ENCODE peak calls at places on chromosomes 16 and 17, in five cellular contexts. One of them, this sample, is unnamed.
A peak's percentile ranks its signal among the peaks of the same experiment; 100 is the strongest.

GRCh38 chr17:82439829-82440365 is 10.7 kb downstream of the CYBC1 start:
- DNase-seq in coronary artery: no peak
- DNase-seq in A549: no peak
- DNase-seq in H9: peak; percentile 39
- DNase-seq in heart left ventricle: no peak
- DNase-seq in this sample: no peak

GRCh38 chr16:4136229-4136813 is 20.1 kb upstream of the ADCY9 start:
- DNase-seq in coronary artery: no peak
- DNase-seq in A549: peak; percentile 47
- DNase-seq in H9: peak; percentile 80
- DNase-seq in heart left ventricle: no peak
- DNase-seq in this sample: peak; percentile 57

GRCh38 chr17:73189417-73190099 is 3.3 kb upstream of the COG1 start:
- DNase-seq in coronary artery: no peak
- DNase-seq in A549: peak; percentile 87
- DNase-seq in H9: peak; percentile 87
- DNase-seq in heart left ventricle: no peak
- DNase-seq in this sample: no peak

GRCh38 chr17:46974086-46974485 is 5.0 kb downstream of the RPRML start:
- DNase-seq in coronary artery: no peak
- DNase-seq in A549: no peak
- DNase-seq in H9: no peak
- DNase-seq in heart left ventricle: no peak
- DNase-seq in this sample: no peak

GRCh38 chr16:19559242-19559910 is 3.9 kb downstream of the VPS35L start:
- DNase-seq in coronary artery: no peak
- DNase-seq in A549: peak; percentile 67
- DNase-seq in H9: no peak
- DNase-seq in heart left ventricle: no peak
- DNase-seq in this sample: no peak

GRCh38 chr17:47721725-47722124 is 11.3 kb upstream of the TBX21 start:
- DNase-seq in coronary artery: no peak
- DNase-seq in A549: no peak
- DNase-seq in H9: no peak
- DNase-seq in heart left ventricle: no peak
- DNase-seq in this sample: no peak

GRCh38 chr17:59838196-59838911 is 54.4 kb downstream of the TUBD1 start:
- DNase-seq in coronary artery: no peak
- DNase-seq in A549: peak; percentile 83
- DNase-seq in H9: no peak
- DNase-seq in heart left ventricle: no peak
- DNase-seq in this sample: peak; percentile 40

GRCh38 chr17:79915850-79916430 is 76.7 kb upstream of the CBX4 start:
- DNase-seq in coronary artery: no peak
- DNase-seq in A549: peak; percentile 77
- DNase-seq in H9: peak; percentile 92
- DNase-seq in heart left ventricle: peak; percentile 52
- DNase-seq in this sample: peak; percentile 52

GRCh38 chr16:9436175-9436574 is 344.7 kb downstream of the HAPSTR1 start:
- DNase-seq in coronary artery: no peak
- DNase-seq in A549: no peak
- DNase-seq in H9: no peak
- DNase-seq in heart left ventricle: no peak
- DNase-seq in this sample: no peak

GRCh38 chr17:74970395-74970794 is 2.2 kb downstream of the HID1 start:
- DNase-seq in coronary artery: no peak
- DNase-seq in A549: no peak
- DNase-seq in H9: no peak
- DNase-seq in heart left ventricle: no peak
- DNase-seq in this sample: no peak

GRCh38 chr17:74971842-74972106 is 785 bp downstream of the HID1 start:
- DNase-seq in coronary artery: no peak
- DNase-seq in A549: no peak
- DNase-seq in H9: no peak
- DNase-seq in heart left ventricle: no peak
- DNase-seq in this sample: no peak

GRCh38 chr17:74971069-74971841 is 1.3 kb downstream of the HID1 start:
- DNase-seq in coronary artery: no peak
- DNase-seq in A549: no peak
- DNase-seq in H9: no peak
- DNase-seq in heart left ventricle: no peak
- DNase-seq in this sample: no peak

GRCh38 chr17:74972973-74973328 is 392 bp upstream of the HID1 start:
- DNase-seq in coronary artery: no peak
- DNase-seq in A549: no peak
- DNase-seq in H9: no peak
- DNase-seq in heart left ventricle: no peak
- DNase-seq in this sample: no peak

GRCh38 chr17:74972107-74972972 is at the start of gene HID1:
- DNase-seq in coronary artery: no peak
- DNase-seq in A549: peak; percentile 56
- DNase-seq in H9: peak; percentile 93
- DNase-seq in heart left ventricle: peak; percentile 66
- DNase-seq in this sample: peak; percentile 86
- TF ChIP-seq CTCF in coronary artery: no peak
- TF ChIP-seq CTCF in A549: no peak
- TF ChIP-seq CTCF in H9: no peak
- TF ChIP-seq CTCF in heart left ventricle: no peak
- TF ChIP-seq CTCF in this sample: no peak

DNA sequence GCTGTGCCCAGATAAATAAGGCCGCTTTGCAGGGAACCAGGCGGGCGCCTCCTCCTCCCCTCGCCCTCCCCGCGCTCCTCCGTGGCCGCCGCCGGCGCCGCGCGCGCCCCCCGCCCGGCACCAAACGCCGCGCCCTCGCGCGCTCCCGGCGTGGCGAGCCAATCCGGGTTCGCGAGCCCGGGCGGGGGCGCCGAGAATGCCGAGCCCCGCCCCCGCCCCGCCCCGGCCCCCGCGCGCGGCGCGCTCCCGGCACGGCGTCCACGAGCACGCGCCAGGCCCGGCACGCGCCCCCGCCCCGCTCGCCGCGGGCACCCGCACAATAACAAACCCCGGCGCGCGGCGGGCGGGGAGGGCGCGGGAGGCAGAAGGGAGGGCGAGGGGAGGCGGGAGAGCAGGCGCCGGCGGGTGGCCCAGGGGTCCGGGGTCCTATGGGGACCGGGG is at the start of gene FBXL16:
- DNase-seq in coronary artery: no peak
- DNase-seq in A549: no peak
- DNase-seq in H9: no peak
- DNase-seq in heart left ventricle: no peak
- DNase-seq in this sample: no peak
- H3K27ac ChIP-seq in coronary artery: no peak within 1 kb of the TSS
- H3K27ac ChIP-seq in A549: peak within 1 kb of the TSS; percentile 73
- H3K27ac ChIP-seq in H9: no peak within 1 kb of the TSS
- H3K27ac ChIP-seq in heart left ventricle: no peak within 1 kb of the TSS
- H3K27ac ChIP-seq in this sample: no peak within 1 kb of the TSS

GRCh38 chr16:88064011-88064888 is 113.0 kb downstream of the BANP start:
- DNase-seq in coronary artery: no peak
- DNase-seq in A549: no peak
- DNase-seq in H9: no peak
- DNase-seq in heart left ventricle: peak; percentile 13
- DNase-seq in this sample: no peak

GRCh38 chr16:88064889-88065746 is 113.9 kb downstream of the BANP start:
- DNase-seq in coronary artery: no peak
- DNase-seq in A549: no peak
- DNase-seq in H9: no peak
- DNase-seq in heart left ventricle: peak; percentile 9
- DNase-seq in this sample: no peak

GRCh38 chr16:88061346-88062110 is 110.3 kb downstream of the BANP start:
- DNase-seq in coronary artery: no peak
- DNase-seq in A549: no peak
- DNase-seq in H9: no peak
- DNase-seq in heart left ventricle: no peak
- DNase-seq in this sample: no peak

GRCh38 chr16:88062341-88062861 is 111.2 kb downstream of the BANP start:
- DNase-seq in coronary artery: peak; percentile 82
- DNase-seq in A549: no peak
- DNase-seq in H9: no peak
- DNase-seq in heart left ventricle: peak; percentile 70
- DNase-seq in this sample: no peak

DNA sequence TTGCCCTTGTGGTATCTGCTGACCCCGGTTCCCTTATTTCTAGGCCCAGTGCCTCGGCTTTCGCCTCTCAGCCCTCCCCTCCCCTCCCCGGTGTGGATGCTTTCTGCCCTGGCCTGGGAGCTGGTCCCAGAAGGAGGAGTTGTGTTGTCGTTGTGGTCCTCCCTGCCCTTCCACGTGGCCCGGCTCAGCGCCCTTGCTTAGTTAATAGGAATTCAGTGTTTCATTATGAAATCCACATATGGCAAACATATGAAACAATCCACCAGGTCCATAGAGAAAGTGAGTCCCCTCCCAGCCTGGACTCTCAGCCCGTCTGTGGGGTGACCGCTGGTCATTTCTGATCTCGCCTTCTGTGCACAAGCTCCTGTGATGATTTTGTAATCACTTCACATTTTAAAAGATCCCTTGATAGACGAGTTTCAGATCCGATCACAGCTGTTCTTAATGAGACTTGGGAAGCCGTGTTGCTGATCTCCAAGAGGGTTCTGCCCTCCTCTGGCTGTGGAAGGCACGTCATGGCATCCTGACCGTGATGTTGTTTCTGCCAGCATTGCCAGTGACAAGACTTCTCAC is 112.1 kb downstream of the BANP start:
- DNase-seq in coronary artery: no peak
- DNase-seq in A549: no peak
- DNase-seq in H9: no peak
- DNase-seq in heart left ventricle: peak; percentile 60
- DNase-seq in this sample: no peak
- TF ChIP-seq CTCF in coronary artery: no peak
- TF ChIP-seq CTCF in A549: no peak
- TF ChIP-seq CTCF in H9: peak; percentile 27
- TF ChIP-seq CTCF in heart left ventricle: peak; percentile 23
- TF ChIP-seq CTCF in this sample: no peak

GRCh38 chr17:15409721-15410247 is 57.6 kb downstream of the CDRT4 start:
- DNase-seq in coronary artery: no peak
- DNase-seq in A549: no peak
- DNase-seq in H9: no peak
- DNase-seq in heart left ventricle: peak; percentile 60
- DNase-seq in this sample: peak; percentile 27
- H3K27ac ChIP-seq in coronary artery: peak overlapping the region; percentile 71
- H3K27ac ChIP-seq in A549: no peak overlapping the region
- H3K27ac ChIP-seq in H9: no peak overlapping the region
- H3K27ac ChIP-seq in heart left ventricle: peak overlapping the region; percentile 72
- H3K27ac ChIP-seq in this sample: peak overlapping the region; percentile 8

GRCh38 chr16:48897698-48898205 is 287.8 kb upstream of the N4BP1 start:
- DNase-seq in coronary artery: peak; percentile 31
- DNase-seq in A549: no peak
- DNase-seq in H9: peak; percentile 1
- DNase-seq in heart left ventricle: no peak
- DNase-seq in this sample: no peak
- TF ChIP-seq CTCF in coronary artery: no peak
- TF ChIP-seq CTCF in A549: no peak
- TF ChIP-seq CTCF in H9: no peak
- TF ChIP-seq CTCF in heart left ventricle: no peak
- TF ChIP-seq CTCF in this sample: no peak

GRCh38 chr17:77129568-77130301 is 11.0 kb upstream of the SEC14L1 start:
- DNase-seq in coronary artery: no peak
- DNase-seq in A549: no peak
- DNase-seq in H9: no peak
- DNase-seq in heart left ventricle: peak; percentile 55
- DNase-seq in this sample: no peak
- H3K27ac ChIP-seq in coronary artery: no peak overlapping the region
- H3K27ac ChIP-seq in A549: peak overlapping the region; percentile 26
- H3K27ac ChIP-seq in H9: no peak overlapping the region
- H3K27ac ChIP-seq in heart left ventricle: peak overlapping the region; percentile 81
- H3K27ac ChIP-seq in this sample: peak overlapping the region; percentile 42

GRCh38 chr17:4159761-4160160 is 16.8 kb downstream of the CYB5D2 start:
- DNase-seq in coronary artery: no peak
- DNase-seq in A549: no peak
- DNase-seq in H9: no peak
- DNase-seq in heart left ventricle: no peak
- DNase-seq in this sample: no peak

GRCh38 chr17:4157618-4158333 is 14.8 kb downstream of the CYB5D2 start:
- DNase-seq in coronary artery: no peak
- DNase-seq in A549: no peak
- DNase-seq in H9: no peak
- DNase-seq in heart left ventricle: no peak
- DNase-seq in this sample: no peak

GRCh38 chr17:4155980-4156620 is 13.1 kb downstream of the CYB5D2 start:
- DNase-seq in coronary artery: no peak
- DNase-seq in A549: no peak
- DNase-seq in H9: no peak
- DNase-seq in heart left ventricle: no peak
- DNase-seq in this sample: no peak

GRCh38 chr17:4154201-4154600 is 11.2 kb downstream of the CYB5D2 start:
- DNase-seq in coronary artery: no peak
- DNase-seq in A549: no peak
- DNase-seq in H9: no peak
- DNase-seq in heart left ventricle: no peak
- DNase-seq in this sample: no peak

GRCh38 chr17:4156750-4157381 is 13.9 kb downstream of the CYB5D2 start:
- DNase-seq in coronary artery: no peak
- DNase-seq in A549: no peak
- DNase-seq in H9: peak; percentile 72
- DNase-seq in heart left ventricle: no peak
- DNase-seq in this sample: no peak
- TF ChIP-seq CTCF in coronary artery: no peak
- TF ChIP-seq CTCF in A549: peak; percentile 17
- TF ChIP-seq CTCF in H9: peak; percentile 62
- TF ChIP-seq CTCF in heart left ventricle: no peak
- TF ChIP-seq CTCF in this sample: no peak

DNA sequence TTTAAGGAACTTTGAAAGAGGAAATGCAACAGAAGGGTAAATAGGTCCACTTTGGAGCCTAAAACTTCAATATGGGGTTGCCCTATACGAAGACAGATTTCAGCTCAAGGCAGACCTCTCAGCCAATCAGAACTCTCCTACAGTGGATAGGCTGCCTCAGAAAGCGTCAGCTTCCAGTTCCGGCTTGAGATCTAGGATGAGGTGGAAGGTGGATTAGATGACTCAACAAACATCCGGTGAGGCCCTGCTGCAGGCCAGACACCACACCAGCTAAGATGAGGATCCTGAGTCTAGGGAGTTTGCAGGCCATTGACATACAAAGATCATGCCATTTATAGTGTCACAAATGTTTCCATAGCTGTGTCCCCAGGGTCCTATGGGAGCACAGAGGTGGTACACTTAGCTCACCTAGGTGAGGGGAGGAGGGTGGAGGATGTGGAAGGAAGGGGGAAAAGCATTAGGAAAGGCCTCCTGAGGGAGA is 7.9 kb upstream of the MFSD6L start:
- DNase-seq in coronary artery: no peak
- DNase-seq in A549: no peak
- DNase-seq in H9: peak; percentile 23
- DNase-seq in heart left ventricle: no peak
- DNase-seq in this sample: peak; percentile 44
- H3K27ac ChIP-seq in coronary artery: no peak overlapping the region
- H3K27ac ChIP-seq in A549: no peak overlapping the region
- H3K27ac ChIP-seq in H9: no peak overlapping the region
- H3K27ac ChIP-seq in heart left ventricle: no peak overlapping the region
- H3K27ac ChIP-seq in this sample: no peak overlapping the region

GRCh38 chr16:74998481-74999207 is at the start of gene ZNRF1:
- DNase-seq in coronary artery: peak; percentile 86
- DNase-seq in A549: peak; percentile 86
- DNase-seq in H9: peak; percentile 89
- DNase-seq in heart left ventricle: peak; percentile 89
- DNase-seq in this sample: peak; percentile 86
- TF ChIP-seq CTCF in coronary artery: peak; percentile 59
- TF ChIP-seq CTCF in A549: peak; percentile 95
- TF ChIP-seq CTCF in H9: peak; percentile 91
- TF ChIP-seq CTCF in heart left ventricle: peak; percentile 82
- TF ChIP-seq CTCF in this sample: peak; percentile 45

This sample was measured in body of pancreas.